ENCODE peak calls at places on chromosome 14, in five cellular contexts. D is PC-3, A is progenitor cell of endocrine pancreas, U is GM13976, I is cardiac fibroblast. L is an unnamed sample.

GRCh38 chr14:101127239-101127638 is 223.7 kb upstream of the RTL1 start:
- DNase-seq in D (no peak), A (no peak), U (no peak), I (no peak), L (peak)

GRCh38 chr14:33679461-33680225 is 271.2 kb downstream of the EGLN3 start:
- DNase-seq in D (peak), A (no peak), U (no peak), I (peak), L (no peak)

GRCh38 chr14:68042002-68042401 is 222.4 kb downstream of the RAD51B start:
- DNase-seq in D (no peak), A (no peak), U (no peak), I (no peak), L (no peak)

GRCh38 chr14:101945171-101945570 is 19.2 kb upstream of the DYNC1H1 start:
- DNase-seq in D (no peak), A (no peak), U (no peak), I (no peak), L (no peak)

GRCh38 chr14:69259531-69260245 is at the start of gene GALNT16:
- DNase-seq in D (no peak), A (peak), U (peak), I (peak), L (peak)

GRCh38 chr14:20472566-20473206 is 3.5 kb downstream of the PNP start:
- DNase-seq in D (no peak), A (no peak), U (no peak), I (no peak), L (no peak)

GRCh38 chr14:90645842-90646443 is 170.3 kb downstream of the TTC7B start:
- DNase-seq in D (peak), A (no peak), U (no peak), I (no peak), L (no peak)

GRCh38 chr14:64465856-64466554 is 706 bp downstream of the AKAP5 start:
- DNase-seq in D (peak), A (no peak), U (no peak), I (peak), L (no peak)

GRCh38 chr14:73612339-73613045 is at the start of gene ACOT6:
- DNase-seq in D (peak), A (peak), U (peak), I (peak), L (peak)

GRCh38 chr14:55427439-55427838 is 13.0 kb downstream of the TBPL2 start:
- DNase-seq in D (peak), A (no peak), U (no peak), I (no peak), L (no peak)

GRCh38 chr14:77197988-77198387 is 16.4 kb downstream of the TMEM63C start:
- DNase-seq in D (no peak), A (no peak), U (no peak), I (no peak), L (no peak)

GRCh38 chr14:82667006-82667405 is 1133.4 kb upstream of the SEL1L start:
- DNase-seq in D (no peak), A (no peak), U (no peak), I (no peak), L (no peak)

GRCh38 chr14:77000340-77001235 is 27.9 kb downstream of the IRF2BPL start:
- DNase-seq in D (no peak), A (no peak), U (peak), I (peak), L (peak)

GRCh38 chr14:26528415-26529182 is 69.2 kb downstream of the NOVA1 start:
- DNase-seq in D (no peak), A (no peak), U (no peak), I (peak), L (no peak)

GRCh38 chr14:54606631-54607133 is 39.8 kb downstream of the SAMD4A start:
- DNase-seq in D (peak), A (no peak), U (no peak), I (peak), L (no peak)

GRCh38 chr14:33035795-33036194 is 97.1 kb downstream of the NPAS3 start:
- DNase-seq in D (no peak), A (no peak), U (no peak), I (no peak), L (no peak)

GRCh38 chr14:68393178-68393763 is 399.6 kb downstream of the ZFP36L1 start:
- DNase-seq in D (no peak), A (no peak), U (no peak), I (no peak), L (no peak)

GRCh38 chr14:41718477-41719166 is 111.9 kb downstream of the LRFN5 start:
- DNase-seq in D (peak), A (no peak), U (no peak), I (no peak), L (no peak)

GRCh38 chr14:37247777-37248461 is 50.2 kb downstream of the MIPOL1 start:
- DNase-seq in D (no peak), A (no peak), U (no peak), I (no peak), L (no peak)

GRCh38 chr14:100291305-100292075 is 14.8 kb downstream of the SLC25A29 start:
- DNase-seq in D (no peak), A (no peak), U (no peak), I (no peak), L (no peak)

GRCh38 chr14:37595809-37596595 is 573 bp downstream of the TTC6 start:
- DNase-seq in D (peak), A (peak), U (no peak), I (no peak), L (peak)

GRCh38 chr14:96852823-96853422 is 55.7 kb downstream of the VRK1 start:
- DNase-seq in D (peak), A (no peak), U (peak), I (peak), L (no peak)

GRCh38 chr14:66359500-66359899 is 126.7 kb upstream of the CCDC196 start:
- DNase-seq in D (peak), A (no peak), U (peak), I (peak), L (no peak)

GRCh38 chr14:80491131-80491530 is 279.8 kb upstream of the DIO2 start:
- DNase-seq in D (no peak), A (no peak), U (no peak), I (peak), L (no peak)

GRCh38 chr14:77804592-77804991 is 4.7 kb downstream of the ADCK1 start:
- DNase-seq in D (peak), A (no peak), U (peak), I (peak), L (no peak)

GRCh38 chr14:72472845-72473244 is 421.1 kb downstream of the DPF3 start:
- DNase-seq in D (peak), A (no peak), U (no peak), I (no peak), L (no peak)
- TF ChIP-seq CTCF in D (peak), A (peak), U (no peak), I (no peak), L (no peak)

GRCh38 chr14:22230517-22230916 is 358.5 kb downstream of the DAD1 start:
- DNase-seq in D (no peak), A (no peak), U (no peak), I (no peak), L (no peak)

GRCh38 chr14:22225526-22226133 is 363.4 kb downstream of the DAD1 start:
- DNase-seq in D (peak), A (no peak), U (no peak), I (peak), L (no peak)

GRCh38 chr14:22227084-22227483 is 361.9 kb downstream of the DAD1 start:
- DNase-seq in D (no peak), A (no peak), U (no peak), I (no peak), L (no peak)

GRCh38 chr14:22231022-22231421 is 358.0 kb downstream of the DAD1 start:
- DNase-seq in D (no peak), A (no peak), U (no peak), I (no peak), L (no peak)

DNA sequence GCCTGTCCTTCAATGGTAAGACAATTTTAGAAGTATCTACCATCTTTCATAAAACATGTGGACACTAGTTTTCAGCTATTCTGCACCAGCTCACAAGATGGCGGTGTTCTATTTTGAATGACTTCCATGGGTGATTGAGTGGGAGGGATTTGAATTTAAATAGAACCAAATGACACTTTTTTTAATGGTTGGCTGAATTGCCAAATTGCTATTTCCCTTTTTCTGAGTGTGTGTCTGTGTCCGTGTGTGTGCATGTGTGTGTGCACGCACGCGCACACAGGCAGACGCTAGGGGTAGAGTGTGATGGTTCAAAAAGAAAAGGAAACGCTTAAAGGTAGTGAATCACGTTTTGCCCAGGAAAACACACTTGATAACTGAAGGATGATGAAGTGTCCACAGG is 362.6 kb downstream of the DAD1 start:
- DNase-seq in D (peak), A (no peak), U (no peak), I (no peak), L (no peak)
- TF ChIP-seq CTCF in D (peak), A (peak), U (peak), I (no peak), L (no peak)

GRCh38 chr14:60734465-60735242 is at the start of gene MNAT1:
- DNase-seq in D (peak), A (peak), U (peak), I (peak), L (peak)
- TF ChIP-seq CTCF in D (no peak), A (no peak), U (no peak), I (no peak), L (no peak)

DNA sequence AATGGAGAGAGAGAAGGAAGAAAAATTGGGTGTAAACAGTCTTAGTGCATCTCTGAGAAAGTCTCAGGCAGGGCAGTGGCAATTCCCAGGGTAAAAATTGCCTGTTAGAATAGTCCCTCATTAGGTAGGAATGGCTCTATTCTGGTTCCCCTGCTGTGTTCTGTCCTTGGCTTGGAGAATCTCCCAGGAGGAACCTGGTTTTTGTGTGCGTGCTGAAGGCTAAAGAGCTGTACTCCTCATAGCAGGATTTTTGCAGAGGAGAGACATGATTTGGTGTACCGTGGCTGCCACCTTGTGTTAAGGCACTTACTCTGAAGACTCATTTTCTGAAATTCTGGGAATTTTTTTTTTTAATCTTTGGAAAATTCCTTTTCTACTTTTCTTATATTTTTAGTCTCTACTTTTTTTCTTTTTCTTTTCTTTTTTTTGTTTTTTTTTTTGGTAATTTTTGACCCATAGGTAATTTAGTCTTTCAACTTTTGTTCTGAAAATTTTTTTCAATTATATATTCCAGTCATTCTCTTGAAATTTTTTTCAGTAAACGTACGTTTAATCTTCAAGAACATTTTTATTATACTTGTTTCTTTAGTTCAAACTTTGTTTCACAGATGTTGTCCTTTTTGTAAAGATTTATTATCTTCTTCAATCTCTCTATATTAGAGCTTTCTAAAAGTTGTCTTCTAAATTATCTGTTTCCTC is 63.8 kb downstream of the FBXO33 start:
- DNase-seq in D (peak), A (peak), U (peak), I (peak), L (peak)
- TF ChIP-seq CTCF in D (peak), A (peak), U (peak), I (peak), L (peak)

GRCh38 chr14:92695562-92695961 is 52.9 kb downstream of the LGMN start:
- DNase-seq in D (no peak), A (no peak), U (no peak), I (no peak), L (no peak)
- TF ChIP-seq CTCF in D (no peak), A (no peak), U (no peak), I (no peak), L (no peak)

DNA sequence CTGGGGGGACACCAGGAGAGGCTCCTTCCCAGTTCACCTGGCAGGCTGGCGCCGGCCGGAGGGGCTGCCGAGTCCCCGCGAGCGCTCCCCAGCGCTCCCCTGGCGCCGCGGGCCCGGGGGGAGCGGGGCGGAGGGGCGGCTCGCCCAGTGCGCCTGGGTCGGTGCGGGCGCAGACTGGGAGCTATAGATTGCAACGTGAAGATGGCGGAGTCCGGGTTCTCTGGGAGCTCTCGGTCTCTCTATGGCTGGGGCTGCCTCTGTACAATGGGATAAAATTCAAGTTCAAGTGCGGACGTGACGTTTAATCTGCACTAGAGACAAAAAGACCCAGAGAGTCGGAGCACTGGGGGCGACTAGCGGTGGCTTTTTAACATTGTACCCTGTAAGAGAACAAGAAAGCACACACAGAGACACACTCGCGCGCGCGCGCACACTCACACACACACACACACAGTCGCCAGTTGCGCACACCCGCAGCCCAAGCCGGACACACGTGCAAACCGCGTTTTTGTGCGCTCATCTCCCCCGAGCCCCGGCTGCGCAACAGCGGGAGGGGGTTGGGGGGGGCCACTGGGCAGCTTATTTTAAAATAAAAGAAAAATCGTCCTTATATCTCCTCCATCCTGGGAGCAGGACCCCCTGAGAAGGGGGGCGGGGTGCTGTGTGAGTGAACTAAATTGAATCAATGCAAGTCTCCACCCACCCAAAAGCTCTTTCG is at the start of gene BCL11B:
- DNase-seq in D (peak), A (peak), U (peak), I (peak), L (peak)
- TF ChIP-seq CTCF in D (peak), A (peak), U (no peak), I (peak), L (no peak)

GRCh38 chr14:74843653-74844052 is 32.3 kb downstream of the PROX2 start:
- DNase-seq in D (no peak), A (no peak), U (no peak), I (peak), L (no peak)
- TF ChIP-seq CTCF in D (no peak), A (no peak), U (no peak), I (peak), L (no peak)

GRCh38 chr14:103057028-103057371 is 349 bp downstream of the CDC42BPB start:
- DNase-seq in D (no peak), A (no peak), U (peak), I (peak), L (no peak)
- TF ChIP-seq CTCF in D (no peak), A (no peak), U (no peak), I (no peak), L (no peak)

GRCh38 chr14:93092606-93093556 is 22.8 kb downstream of the ITPK1 start:
- DNase-seq in D (no peak), A (no peak), U (no peak), I (no peak), L (no peak)
- TF ChIP-seq CTCF in D (no peak), A (no peak), U (no peak), I (no peak), L (no peak)